ENCODE peak calls at places on chromosomes 16 and 17, in ten cellular contexts. T is activated CD4-positive, CD25-positive, alpha-beta regulatory T cell treated with anti-CD3 and anti-CD28 coated beads, Interleukin-2, amount 50 U/mL, for 16 hours; O is 8988T; P is lower leg skin; F is fibroblast of the aortic adventitia; M is heart right ventricle; C is endothelial cell; K is NCI-H1436; D is stimulated activated CD4-positive, alpha-beta T cell treated with anti-CD3 and anti-CD28 coated beads, Interleukin-1b, Interleukin-23, amount 100 ng/mL, for 1 hour; W is stomach. B is an unnamed sample.

GRCh38 chr16:79811541-79811940 is 211.0 kb upstream of the MAF start:
- DNase-seq in T (no peak), O (no peak), P (no peak), F (no peak), M (no peak), C (no peak), K (no peak), D (no peak), W (no peak), B (no peak)

GRCh38 chr17:73831699-73832098 is 187.5 kb upstream of the SDK2 start:
- DNase-seq in T (no peak), O (no peak), P (no peak), F (no peak), M (no peak), C (no peak), K (no peak), D (no peak), W (no peak), B (no peak)

GRCh38 chr16:66274335-66275110 is 92.0 kb upstream of the CDH5 start:
- DNase-seq in T (no peak), O (peak; percentile 73), P (no peak), F (peak; percentile 55), M (no peak), C (no peak), K (peak; percentile 6), D (no peak), W (no peak), B (no peak)

GRCh38 chr16:56206951-56207350 is 15.7 kb downstream of the GNAO1 start:
- DNase-seq in T (no peak), O (no peak), P (no peak), F (no peak), M (no peak), C (no peak), K (no peak), D (no peak), W (no peak), B (no peak)

GRCh38 chr16:1958715-1959268 is 546 bp upstream of the NDUFB10 start:
- DNase-seq in T (no peak), O (no peak), P (no peak), F (no peak), M (no peak), C (no peak), K (no peak), D (no peak), W (no peak), B (no peak)

GRCh38 chr16:89917773-89918452 is 749 bp upstream of the MC1R start:
- DNase-seq in T (peak; percentile 47), O (peak; percentile 94), P (no peak), F (peak; percentile 95), M (peak; percentile 65), C (peak; percentile 51), K (peak; percentile 88), D (peak; percentile 21), W (peak; percentile 77), B (peak; percentile 90)

GRCh38 chr16:66996324-66996982 is 8.1 kb downstream of the CES4A start:
- DNase-seq in T (no peak), O (no peak), P (peak; percentile 74), F (peak; percentile 81), M (peak; percentile 24), C (no peak), K (no peak), D (no peak), W (peak; percentile 49), B (no peak)

GRCh38 chr17:28871056-28871579 is 16.3 kb downstream of the ERAL1 start:
- DNase-seq in T (peak; percentile 10), O (no peak), P (no peak), F (no peak), M (no peak), C (no peak), K (no peak), D (no peak), W (no peak), B (no peak)

GRCh38 chr16:79449906-79450305 is 150.6 kb downstream of the MAF start:
- DNase-seq in T (no peak), O (no peak), P (no peak), F (no peak), M (no peak), C (no peak), K (no peak), D (no peak), W (no peak), B (no peak)

GRCh38 chr17:3799181-3799627 is 1.8 kb downstream of the ITGAE start:
- DNase-seq in T (no peak), O (no peak), P (no peak), F (no peak), M (no peak), C (no peak), K (no peak), D (no peak), W (no peak), B (no peak)

GRCh38 chr17:80968602-80969029 is 23.0 kb upstream of the CHMP6 start:
- DNase-seq in T (no peak), O (no peak), P (no peak), F (peak; percentile 51), M (no peak), C (no peak), K (no peak), D (no peak), W (no peak), B (peak; percentile 34)